ENCODE peak calls at places on chromosomes 13 and 19, in five cellular contexts. One of them, this sample, is unnamed.

GRCh38 chr13:24217601-24218281 is 57.2 kb downstream of the SPATA13 start:
- DNase-seq in T-helper 9 cell: no peak
- DNase-seq in astrocyte of the cerebellum: no peak
- DNase-seq in Right ventricle myocardium superior: no peak
- DNase-seq in stimulated activated CD8-positive, alpha-beta memory T cell treated with anti-CD3 and anti-CD28 coated beads, Interleukin-4, amount 100 ng/mL, for 24 hours: no peak
- DNase-seq in this sample: no peak

GRCh38 chr13:20006206-20006605 is 47.7 kb downstream of the ZMYM2 start:
- DNase-seq in T-helper 9 cell: no peak
- DNase-seq in astrocyte of the cerebellum: peak
- DNase-seq in Right ventricle myocardium superior: no peak
- DNase-seq in stimulated activated CD8-positive, alpha-beta memory T cell treated with anti-CD3 and anti-CD28 coated beads, Interleukin-4, amount 100 ng/mL, for 24 hours: no peak
- DNase-seq in this sample: no peak

GRCh38 chr13:46124967-46125933 is 20.4 kb upstream of the CPB2 start:
- DNase-seq in T-helper 9 cell: no peak
- DNase-seq in astrocyte of the cerebellum: no peak
- DNase-seq in Right ventricle myocardium superior: no peak
- DNase-seq in stimulated activated CD8-positive, alpha-beta memory T cell treated with anti-CD3 and anti-CD28 coated beads, Interleukin-4, amount 100 ng/mL, for 24 hours: no peak
- DNase-seq in this sample: no peak

GRCh38 chr19:48970923-48971395 is 5.8 kb downstream of the FTL start:
- DNase-seq in T-helper 9 cell: peak
- DNase-seq in astrocyte of the cerebellum: peak
- DNase-seq in Right ventricle myocardium superior: peak
- DNase-seq in stimulated activated CD8-positive, alpha-beta memory T cell treated with anti-CD3 and anti-CD28 coated beads, Interleukin-4, amount 100 ng/mL, for 24 hours: peak
- DNase-seq in this sample: peak

GRCh38 chr13:79407349-79407979 is 1.4 kb upstream of the RBM26 start:
- DNase-seq in T-helper 9 cell: no peak
- DNase-seq in astrocyte of the cerebellum: no peak
- DNase-seq in Right ventricle myocardium superior: no peak
- DNase-seq in stimulated activated CD8-positive, alpha-beta memory T cell treated with anti-CD3 and anti-CD28 coated beads, Interleukin-4, amount 100 ng/mL, for 24 hours: no peak
- DNase-seq in this sample: no peak

GRCh38 chr13:51125495-51126226 is 14.6 kb upstream of the C13orf42 start:
- DNase-seq in T-helper 9 cell: peak
- DNase-seq in astrocyte of the cerebellum: peak
- DNase-seq in Right ventricle myocardium superior: peak
- DNase-seq in stimulated activated CD8-positive, alpha-beta memory T cell treated with anti-CD3 and anti-CD28 coated beads, Interleukin-4, amount 100 ng/mL, for 24 hours: no peak
- DNase-seq in this sample: peak

GRCh38 chr13:31638577-31638976 is 100.7 kb upstream of the RXFP2 start:
- DNase-seq in T-helper 9 cell: no peak
- DNase-seq in astrocyte of the cerebellum: peak
- DNase-seq in Right ventricle myocardium superior: no peak
- DNase-seq in stimulated activated CD8-positive, alpha-beta memory T cell treated with anti-CD3 and anti-CD28 coated beads, Interleukin-4, amount 100 ng/mL, for 24 hours: no peak
- DNase-seq in this sample: no peak

GRCh38 chr13:111295896-111296295 is 24.5 kb upstream of the TEX29 start:
- DNase-seq in T-helper 9 cell: no peak
- DNase-seq in astrocyte of the cerebellum: no peak
- DNase-seq in Right ventricle myocardium superior: no peak
- DNase-seq in stimulated activated CD8-positive, alpha-beta memory T cell treated with anti-CD3 and anti-CD28 coated beads, Interleukin-4, amount 100 ng/mL, for 24 hours: no peak
- DNase-seq in this sample: no peak

GRCh38 chr13:42906257-42906656 is 85.8 kb downstream of the EPSTI1 start:
- DNase-seq in T-helper 9 cell: no peak
- DNase-seq in astrocyte of the cerebellum: no peak
- DNase-seq in Right ventricle myocardium superior: no peak
- DNase-seq in stimulated activated CD8-positive, alpha-beta memory T cell treated with anti-CD3 and anti-CD28 coated beads, Interleukin-4, amount 100 ng/mL, for 24 hours: no peak
- DNase-seq in this sample: no peak

GRCh38 chr19:33459220-33459619 is 62.4 kb downstream of the PEPD start:
- DNase-seq in T-helper 9 cell: no peak
- DNase-seq in astrocyte of the cerebellum: no peak
- DNase-seq in Right ventricle myocardium superior: no peak
- DNase-seq in stimulated activated CD8-positive, alpha-beta memory T cell treated with anti-CD3 and anti-CD28 coated beads, Interleukin-4, amount 100 ng/mL, for 24 hours: no peak
- DNase-seq in this sample: no peak

GRCh38 chr19:55691561-55692481 is 16.8 kb downstream of the EPN1 start:
- DNase-seq in T-helper 9 cell: no peak
- DNase-seq in astrocyte of the cerebellum: no peak
- DNase-seq in Right ventricle myocardium superior: peak
- DNase-seq in stimulated activated CD8-positive, alpha-beta memory T cell treated with anti-CD3 and anti-CD28 coated beads, Interleukin-4, amount 100 ng/mL, for 24 hours: no peak
- DNase-seq in this sample: no peak

GRCh38 chr19:1259873-1260748 is 9.0 kb upstream of the CIRBP start:
- DNase-seq in T-helper 9 cell: peak
- DNase-seq in astrocyte of the cerebellum: no peak
- DNase-seq in Right ventricle myocardium superior: no peak
- DNase-seq in stimulated activated CD8-positive, alpha-beta memory T cell treated with anti-CD3 and anti-CD28 coated beads, Interleukin-4, amount 100 ng/mL, for 24 hours: no peak
- DNase-seq in this sample: no peak

GRCh38 chr13:97015661-97016350 is 21.5 kb upstream of the OXGR1 start:
- DNase-seq in T-helper 9 cell: no peak
- DNase-seq in astrocyte of the cerebellum: no peak
- DNase-seq in Right ventricle myocardium superior: no peak
- DNase-seq in stimulated activated CD8-positive, alpha-beta memory T cell treated with anti-CD3 and anti-CD28 coated beads, Interleukin-4, amount 100 ng/mL, for 24 hours: no peak
- DNase-seq in this sample: no peak

GRCh38 chr13:95246292-95247082 is 54.8 kb downstream of the ABCC4 start:
- DNase-seq in T-helper 9 cell: no peak
- DNase-seq in astrocyte of the cerebellum: no peak
- DNase-seq in Right ventricle myocardium superior: no peak
- DNase-seq in stimulated activated CD8-positive, alpha-beta memory T cell treated with anti-CD3 and anti-CD28 coated beads, Interleukin-4, amount 100 ng/mL, for 24 hours: no peak
- DNase-seq in this sample: no peak

GRCh38 chr19:15299568-15300409 is 32.5 kb downstream of the BRD4 start:
- DNase-seq in T-helper 9 cell: no peak
- DNase-seq in astrocyte of the cerebellum: no peak
- DNase-seq in Right ventricle myocardium superior: no peak
- DNase-seq in stimulated activated CD8-positive, alpha-beta memory T cell treated with anti-CD3 and anti-CD28 coated beads, Interleukin-4, amount 100 ng/mL, for 24 hours: no peak
- DNase-seq in this sample: no peak

GRCh38 chr19:54100560-54100959 is at the start of gene OSCAR:
- DNase-seq in T-helper 9 cell: no peak
- DNase-seq in astrocyte of the cerebellum: no peak
- DNase-seq in Right ventricle myocardium superior: no peak
- DNase-seq in stimulated activated CD8-positive, alpha-beta memory T cell treated with anti-CD3 and anti-CD28 coated beads, Interleukin-4, amount 100 ng/mL, for 24 hours: no peak
- DNase-seq in this sample: no peak

GRCh38 chr19:38656171-38656981 is 8.9 kb downstream of the ACTN4 start:
- DNase-seq in T-helper 9 cell: no peak
- DNase-seq in astrocyte of the cerebellum: peak
- DNase-seq in Right ventricle myocardium superior: no peak
- DNase-seq in stimulated activated CD8-positive, alpha-beta memory T cell treated with anti-CD3 and anti-CD28 coated beads, Interleukin-4, amount 100 ng/mL, for 24 hours: no peak
- DNase-seq in this sample: no peak

GRCh38 chr13:98174321-98174720 is 2.7 kb downstream of the RNF113B start:
- DNase-seq in T-helper 9 cell: no peak
- DNase-seq in astrocyte of the cerebellum: no peak
- DNase-seq in Right ventricle myocardium superior: no peak
- DNase-seq in stimulated activated CD8-positive, alpha-beta memory T cell treated with anti-CD3 and anti-CD28 coated beads, Interleukin-4, amount 100 ng/mL, for 24 hours: no peak
- DNase-seq in this sample: no peak

GRCh38 chr19:2270572-2271515 is 11.1 kb downstream of the PEAK3 start:
- DNase-seq in T-helper 9 cell: peak
- DNase-seq in astrocyte of the cerebellum: peak
- DNase-seq in Right ventricle myocardium superior: peak
- DNase-seq in stimulated activated CD8-positive, alpha-beta memory T cell treated with anti-CD3 and anti-CD28 coated beads, Interleukin-4, amount 100 ng/mL, for 24 hours: peak
- DNase-seq in this sample: no peak

GRCh38 chr19:4510435-4511255 is 7.6 kb downstream of the PLIN4 start:
- DNase-seq in T-helper 9 cell: no peak
- DNase-seq in astrocyte of the cerebellum: no peak
- DNase-seq in Right ventricle myocardium superior: peak
- DNase-seq in stimulated activated CD8-positive, alpha-beta memory T cell treated with anti-CD3 and anti-CD28 coated beads, Interleukin-4, amount 100 ng/mL, for 24 hours: no peak
- DNase-seq in this sample: no peak

GRCh38 chr13:105552078-105552477 is 983.4 kb downstream of the EFNB2 start:
- DNase-seq in T-helper 9 cell: no peak
- DNase-seq in astrocyte of the cerebellum: no peak
- DNase-seq in Right ventricle myocardium superior: no peak
- DNase-seq in stimulated activated CD8-positive, alpha-beta memory T cell treated with anti-CD3 and anti-CD28 coated beads, Interleukin-4, amount 100 ng/mL, for 24 hours: no peak
- DNase-seq in this sample: no peak

GRCh38 chr13:112078879-112079526 is 12.1 kb downstream of the SOX1 start:
- DNase-seq in T-helper 9 cell: no peak
- DNase-seq in astrocyte of the cerebellum: no peak
- DNase-seq in Right ventricle myocardium superior: no peak
- DNase-seq in stimulated activated CD8-positive, alpha-beta memory T cell treated with anti-CD3 and anti-CD28 coated beads, Interleukin-4, amount 100 ng/mL, for 24 hours: no peak
- DNase-seq in this sample: no peak

GRCh38 chr19:4414800-4415251 is 12.4 kb downstream of the CHAF1A start:
- DNase-seq in T-helper 9 cell: no peak
- DNase-seq in astrocyte of the cerebellum: no peak
- DNase-seq in Right ventricle myocardium superior: no peak
- DNase-seq in stimulated activated CD8-positive, alpha-beta memory T cell treated with anti-CD3 and anti-CD28 coated beads, Interleukin-4, amount 100 ng/mL, for 24 hours: no peak
- DNase-seq in this sample: peak

GRCh38 chr19:29953352-29954247 is 11.6 kb downstream of the URI1 start:
- DNase-seq in T-helper 9 cell: no peak
- DNase-seq in astrocyte of the cerebellum: no peak
- DNase-seq in Right ventricle myocardium superior: no peak
- DNase-seq in stimulated activated CD8-positive, alpha-beta memory T cell treated with anti-CD3 and anti-CD28 coated beads, Interleukin-4, amount 100 ng/mL, for 24 hours: no peak
- DNase-seq in this sample: no peak

GRCh38 chr13:31012285-31013024 is 80.0 kb downstream of the TEX26 start:
- DNase-seq in T-helper 9 cell: no peak
- DNase-seq in astrocyte of the cerebellum: no peak
- DNase-seq in Right ventricle myocardium superior: no peak
- DNase-seq in stimulated activated CD8-positive, alpha-beta memory T cell treated with anti-CD3 and anti-CD28 coated beads, Interleukin-4, amount 100 ng/mL, for 24 hours: no peak
- DNase-seq in this sample: no peak

GRCh38 chr19:2648528-2648937 is 54.0 kb downstream of the GNG7 start:
- DNase-seq in T-helper 9 cell: peak
- DNase-seq in astrocyte of the cerebellum: peak
- DNase-seq in Right ventricle myocardium superior: peak
- DNase-seq in stimulated activated CD8-positive, alpha-beta memory T cell treated with anti-CD3 and anti-CD28 coated beads, Interleukin-4, amount 100 ng/mL, for 24 hours: peak
- DNase-seq in this sample: peak

GRCh38 chr19:17797397-17798201 is 2.7 kb downstream of the B3GNT3 start:
- DNase-seq in T-helper 9 cell: no peak
- DNase-seq in astrocyte of the cerebellum: no peak
- DNase-seq in Right ventricle myocardium superior: no peak
- DNase-seq in stimulated activated CD8-positive, alpha-beta memory T cell treated with anti-CD3 and anti-CD28 coated beads, Interleukin-4, amount 100 ng/mL, for 24 hours: peak
- DNase-seq in this sample: no peak

GRCh38 chr19:47375694-47376588 is 26.8 kb downstream of the DHX34 start:
- DNase-seq in T-helper 9 cell: no peak
- DNase-seq in astrocyte of the cerebellum: no peak
- DNase-seq in Right ventricle myocardium superior: no peak
- DNase-seq in stimulated activated CD8-positive, alpha-beta memory T cell treated with anti-CD3 and anti-CD28 coated beads, Interleukin-4, amount 100 ng/mL, for 24 hours: no peak
- DNase-seq in this sample: no peak

GRCh38 chr19:48290923-48291700 is 21.2 kb downstream of the ZNF114 start:
- DNase-seq in T-helper 9 cell: peak
- DNase-seq in astrocyte of the cerebellum: peak
- DNase-seq in Right ventricle myocardium superior: peak
- DNase-seq in stimulated activated CD8-positive, alpha-beta memory T cell treated with anti-CD3 and anti-CD28 coated beads, Interleukin-4, amount 100 ng/mL, for 24 hours: peak
- DNase-seq in this sample: peak

GRCh38 chr13:48108106-48108505 is 13.2 kb upstream of the MED4 start:
- DNase-seq in T-helper 9 cell: no peak
- DNase-seq in astrocyte of the cerebellum: no peak
- DNase-seq in Right ventricle myocardium superior: no peak
- DNase-seq in stimulated activated CD8-positive, alpha-beta memory T cell treated with anti-CD3 and anti-CD28 coated beads, Interleukin-4, amount 100 ng/mL, for 24 hours: no peak
- DNase-seq in this sample: no peak

GRCh38 chr19:823565-824121 is 1.9 kb upstream of the PLPPR3 start:
- DNase-seq in T-helper 9 cell: no peak
- DNase-seq in astrocyte of the cerebellum: no peak
- DNase-seq in Right ventricle myocardium superior: no peak
- DNase-seq in stimulated activated CD8-positive, alpha-beta memory T cell treated with anti-CD3 and anti-CD28 coated beads, Interleukin-4, amount 100 ng/mL, for 24 hours: no peak
- DNase-seq in this sample: no peak

GRCh38 chr13:37187110-37187509 is 81.6 kb upstream of the CSNK1A1L start:
- DNase-seq in T-helper 9 cell: no peak
- DNase-seq in astrocyte of the cerebellum: peak
- DNase-seq in Right ventricle myocardium superior: no peak
- DNase-seq in stimulated activated CD8-positive, alpha-beta memory T cell treated with anti-CD3 and anti-CD28 coated beads, Interleukin-4, amount 100 ng/mL, for 24 hours: no peak
- DNase-seq in this sample: no peak

This sample was measured in HEK293T.